ENCODE peak calls at places on chromosome 6, in six cellular contexts. One of them, this sample, is unnamed.

GRCh38 chr6:101276066-101276465 is 117.4 kb upstream of the GRIK2 start:
- DNase-seq in Calu3: no peak
- DNase-seq in GM10248: no peak
- DNase-seq in lower lobe of right lung: no peak
- DNase-seq in neural progenitor cell: no peak
- DNase-seq in type B pancreatic cell: no peak
- DNase-seq in this sample: no peak

GRCh38 chr6:34836451-34836850 is 44.6 kb downstream of the BLTP3A start:
- DNase-seq in Calu3: no peak
- DNase-seq in GM10248: no peak
- DNase-seq in lower lobe of right lung: no peak
- DNase-seq in neural progenitor cell: no peak
- DNase-seq in type B pancreatic cell: no peak
- DNase-seq in this sample: no peak

GRCh38 chr6:33313105-33313708 is 671 bp downstream of the TAPBP start:
- DNase-seq in Calu3: peak
- DNase-seq in GM10248: no peak
- DNase-seq in lower lobe of right lung: peak
- DNase-seq in neural progenitor cell: peak
- DNase-seq in type B pancreatic cell: no peak
- DNase-seq in this sample: peak

GRCh38 chr6:35931120-35931561 is 10.2 kb upstream of the SRPK1 start:
- DNase-seq in Calu3: no peak
- DNase-seq in GM10248: no peak
- DNase-seq in lower lobe of right lung: no peak
- DNase-seq in neural progenitor cell: peak
- DNase-seq in type B pancreatic cell: no peak
- DNase-seq in this sample: no peak

GRCh38 chr6:31945507-31946369 is at the start of gene CFB:
- DNase-seq in Calu3: peak
- DNase-seq in GM10248: no peak
- DNase-seq in lower lobe of right lung: peak
- DNase-seq in neural progenitor cell: peak
- DNase-seq in type B pancreatic cell: no peak
- DNase-seq in this sample: no peak

GRCh38 chr6:33000053-33000452 is 9.3 kb downstream of the HLA-DOA start:
- DNase-seq in Calu3: peak
- DNase-seq in GM10248: peak
- DNase-seq in lower lobe of right lung: no peak
- DNase-seq in neural progenitor cell: peak
- DNase-seq in type B pancreatic cell: no peak
- DNase-seq in this sample: peak

GRCh38 chr6:164315376-164315775 is 900.9 kb downstream of the QKI start:
- DNase-seq in Calu3: no peak
- DNase-seq in GM10248: no peak
- DNase-seq in lower lobe of right lung: no peak
- DNase-seq in neural progenitor cell: no peak
- DNase-seq in type B pancreatic cell: no peak
- DNase-seq in this sample: no peak

GRCh38 chr6:89731924-89732568 is 87.5 kb downstream of the MDN1 start:
- DNase-seq in Calu3: no peak
- DNase-seq in GM10248: no peak
- DNase-seq in lower lobe of right lung: no peak
- DNase-seq in neural progenitor cell: no peak
- DNase-seq in type B pancreatic cell: no peak
- DNase-seq in this sample: no peak

GRCh38 chr6:7939864-7940228 is 29.3 kb upstream of the TXNDC5 start:
- DNase-seq in Calu3: no peak
- DNase-seq in GM10248: no peak
- DNase-seq in lower lobe of right lung: no peak
- DNase-seq in neural progenitor cell: peak
- DNase-seq in type B pancreatic cell: no peak
- DNase-seq in this sample: no peak

GRCh38 chr6:14910692-14911547 is 334.9 kb upstream of the JARID2 start:
- DNase-seq in Calu3: no peak
- DNase-seq in GM10248: peak
- DNase-seq in lower lobe of right lung: peak
- DNase-seq in neural progenitor cell: no peak
- DNase-seq in type B pancreatic cell: no peak
- DNase-seq in this sample: peak

GRCh38 chr6:135909737-135910387 is 58.4 kb downstream of the PDE7B start:
- DNase-seq in Calu3: peak
- DNase-seq in GM10248: peak
- DNase-seq in lower lobe of right lung: no peak
- DNase-seq in neural progenitor cell: peak
- DNase-seq in type B pancreatic cell: no peak
- DNase-seq in this sample: peak

GRCh38 chr6:41939091-41939847 is 2.3 kb downstream of the CCND3 start:
- DNase-seq in Calu3: no peak
- DNase-seq in GM10248: no peak
- DNase-seq in lower lobe of right lung: peak
- DNase-seq in neural progenitor cell: peak
- DNase-seq in type B pancreatic cell: no peak
- DNase-seq in this sample: no peak

GRCh38 chr6:166005846-166006592 is 161.6 kb downstream of the TBXT start:
- DNase-seq in Calu3: peak
- DNase-seq in GM10248: no peak
- DNase-seq in lower lobe of right lung: no peak
- DNase-seq in neural progenitor cell: peak
- DNase-seq in type B pancreatic cell: no peak
- DNase-seq in this sample: no peak

GRCh38 chr6:113442040-113442439 is 415.1 kb upstream of the MARCKS start:
- DNase-seq in Calu3: no peak
- DNase-seq in GM10248: no peak
- DNase-seq in lower lobe of right lung: no peak
- DNase-seq in neural progenitor cell: no peak
- DNase-seq in type B pancreatic cell: no peak
- DNase-seq in this sample: no peak

GRCh38 chr6:78340755-78341154 is 526.6 kb upstream of the IRAK1BP1 start:
- DNase-seq in Calu3: no peak
- DNase-seq in GM10248: no peak
- DNase-seq in lower lobe of right lung: no peak
- DNase-seq in neural progenitor cell: no peak
- DNase-seq in type B pancreatic cell: no peak
- DNase-seq in this sample: no peak

GRCh38 chr6:161376367-161376766 is 102.5 kb upstream of the AGPAT4 start:
- DNase-seq in Calu3: no peak
- DNase-seq in GM10248: no peak
- DNase-seq in lower lobe of right lung: no peak
- DNase-seq in neural progenitor cell: no peak
- DNase-seq in type B pancreatic cell: no peak
- DNase-seq in this sample: no peak

GRCh38 chr6:53741001-53741400 is 53.8 kb upstream of the LRRC1 start:
- DNase-seq in Calu3: no peak
- DNase-seq in GM10248: no peak
- DNase-seq in lower lobe of right lung: no peak
- DNase-seq in neural progenitor cell: no peak
- DNase-seq in type B pancreatic cell: no peak
- DNase-seq in this sample: no peak

GRCh38 chr6:142374965-142375733 is 73.3 kb downstream of the ADGRG6 start:
- DNase-seq in Calu3: peak
- DNase-seq in GM10248: no peak
- DNase-seq in lower lobe of right lung: no peak
- DNase-seq in neural progenitor cell: no peak
- DNase-seq in type B pancreatic cell: no peak
- DNase-seq in this sample: no peak

GRCh38 chr6:38176797-38177751 is 357.5 kb downstream of the ZFAND3 start:
- DNase-seq in Calu3: peak
- DNase-seq in GM10248: no peak
- DNase-seq in lower lobe of right lung: no peak
- DNase-seq in neural progenitor cell: peak
- DNase-seq in type B pancreatic cell: no peak
- DNase-seq in this sample: no peak

GRCh38 chr6:152605342-152605741 is 31.8 kb downstream of the SYNE1 start:
- DNase-seq in Calu3: no peak
- DNase-seq in GM10248: no peak
- DNase-seq in lower lobe of right lung: no peak
- DNase-seq in neural progenitor cell: no peak
- DNase-seq in type B pancreatic cell: no peak
- DNase-seq in this sample: no peak

GRCh38 chr6:156989159-156989806 is 212.1 kb downstream of the ARID1B start:
- DNase-seq in Calu3: no peak
- DNase-seq in GM10248: no peak
- DNase-seq in lower lobe of right lung: no peak
- DNase-seq in neural progenitor cell: no peak
- DNase-seq in type B pancreatic cell: no peak
- DNase-seq in this sample: no peak

GRCh38 chr6:67706388-67706787 is 928.7 kb upstream of the ADGRB3 start:
- DNase-seq in Calu3: no peak
- DNase-seq in GM10248: no peak
- DNase-seq in lower lobe of right lung: no peak
- DNase-seq in neural progenitor cell: no peak
- DNase-seq in type B pancreatic cell: no peak
- DNase-seq in this sample: no peak

GRCh38 chr6:25312703-25313102 is 33.5 kb downstream of the CARMIL1 start:
- DNase-seq in Calu3: peak
- DNase-seq in GM10248: no peak
- DNase-seq in lower lobe of right lung: no peak
- DNase-seq in neural progenitor cell: no peak
- DNase-seq in type B pancreatic cell: no peak
- DNase-seq in this sample: no peak

DNA sequence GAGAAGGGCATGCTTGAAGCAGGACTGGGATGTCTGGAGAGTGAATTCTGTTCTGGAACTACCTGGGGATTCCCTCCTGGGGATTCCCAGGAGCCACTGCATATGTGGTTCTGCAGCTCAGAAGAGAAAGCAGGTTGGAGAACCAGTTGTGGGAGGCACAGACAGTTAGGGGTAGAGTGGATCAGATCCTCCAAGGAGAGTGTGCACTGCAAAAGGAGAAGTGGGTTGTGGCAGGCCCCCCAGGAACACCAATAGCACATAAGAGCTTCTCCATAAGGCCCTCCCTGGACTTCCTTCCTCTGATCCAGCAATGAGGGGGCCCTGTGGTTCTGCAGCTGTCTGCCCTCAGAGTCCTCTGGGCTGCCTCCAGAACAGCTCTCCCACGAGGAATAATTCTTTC is 369.1 kb upstream of the CNR1 start:
- DNase-seq in Calu3: no peak
- DNase-seq in GM10248: no peak
- DNase-seq in lower lobe of right lung: no peak
- DNase-seq in neural progenitor cell: no peak
- DNase-seq in type B pancreatic cell: no peak
- DNase-seq in this sample: no peak
- TF ChIP-seq CTCF in Calu3: no peak
- TF ChIP-seq CTCF in GM10248: no peak
- TF ChIP-seq CTCF in lower lobe of right lung: no peak
- TF ChIP-seq CTCF in neural progenitor cell: no peak
- TF ChIP-seq CTCF in type B pancreatic cell: no peak
- TF ChIP-seq CTCF in this sample: no peak

DNA sequence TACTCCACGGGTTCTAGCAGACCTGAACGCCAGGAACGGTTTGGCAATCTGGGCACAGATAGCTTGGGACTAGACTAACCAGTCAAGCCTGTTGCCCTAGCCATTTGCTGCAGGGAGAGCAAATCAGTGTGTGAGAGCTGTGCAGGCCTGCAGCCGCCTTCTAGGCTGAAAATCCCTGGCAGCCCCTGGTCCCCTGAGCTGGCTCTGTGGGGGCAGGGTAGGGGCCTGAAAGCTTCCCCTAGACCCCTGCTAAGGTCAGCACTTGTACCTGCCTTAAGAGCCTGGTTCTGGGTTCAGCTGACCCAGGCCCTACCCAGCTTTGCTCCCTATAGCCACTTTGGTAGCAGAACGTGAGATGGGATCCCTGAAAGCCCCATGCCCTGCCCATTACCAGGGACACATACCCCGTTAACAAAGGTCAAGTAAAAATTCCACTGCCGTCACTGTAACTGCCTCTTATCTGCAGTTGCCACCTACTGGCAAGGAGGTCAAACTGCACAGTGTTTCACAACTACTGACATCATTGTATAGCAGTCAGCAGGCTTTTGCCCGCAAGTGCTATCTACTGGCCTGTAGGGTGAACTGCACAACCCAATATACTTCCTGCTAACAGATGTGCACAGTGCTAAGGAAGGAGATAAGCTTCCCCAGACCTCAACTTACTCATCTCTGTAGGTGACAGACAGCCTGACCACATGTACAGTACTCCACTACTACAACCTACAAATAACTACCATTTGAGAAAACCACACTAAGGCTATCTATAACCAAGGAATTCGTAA is 95.1 kb upstream of the OLIG3 start:
- DNase-seq in Calu3: peak
- DNase-seq in GM10248: peak
- DNase-seq in lower lobe of right lung: no peak
- DNase-seq in neural progenitor cell: peak
- DNase-seq in type B pancreatic cell: no peak
- DNase-seq in this sample: peak
- TF ChIP-seq CTCF in Calu3: peak
- TF ChIP-seq CTCF in GM10248: peak
- TF ChIP-seq CTCF in lower lobe of right lung: peak
- TF ChIP-seq CTCF in neural progenitor cell: peak
- TF ChIP-seq CTCF in type B pancreatic cell: peak
- TF ChIP-seq CTCF in this sample: peak

GRCh38 chr6:1335367-1336037 is 23.6 kb downstream of the FOXQ1 start:
- DNase-seq in Calu3: peak
- DNase-seq in GM10248: no peak
- DNase-seq in lower lobe of right lung: peak
- DNase-seq in neural progenitor cell: no peak
- DNase-seq in type B pancreatic cell: no peak
- DNase-seq in this sample: no peak

GRCh38 chr6:1334725-1335124 is 22.8 kb downstream of the FOXQ1 start:
- DNase-seq in Calu3: no peak
- DNase-seq in GM10248: no peak
- DNase-seq in lower lobe of right lung: no peak
- DNase-seq in neural progenitor cell: no peak
- DNase-seq in type B pancreatic cell: no peak
- DNase-seq in this sample: no peak

GRCh38 chr6:1337791-1338190 is 25.9 kb downstream of the FOXQ1 start:
- DNase-seq in Calu3: no peak
- DNase-seq in GM10248: no peak
- DNase-seq in lower lobe of right lung: no peak
- DNase-seq in neural progenitor cell: no peak
- DNase-seq in type B pancreatic cell: no peak
- DNase-seq in this sample: no peak

DNA sequence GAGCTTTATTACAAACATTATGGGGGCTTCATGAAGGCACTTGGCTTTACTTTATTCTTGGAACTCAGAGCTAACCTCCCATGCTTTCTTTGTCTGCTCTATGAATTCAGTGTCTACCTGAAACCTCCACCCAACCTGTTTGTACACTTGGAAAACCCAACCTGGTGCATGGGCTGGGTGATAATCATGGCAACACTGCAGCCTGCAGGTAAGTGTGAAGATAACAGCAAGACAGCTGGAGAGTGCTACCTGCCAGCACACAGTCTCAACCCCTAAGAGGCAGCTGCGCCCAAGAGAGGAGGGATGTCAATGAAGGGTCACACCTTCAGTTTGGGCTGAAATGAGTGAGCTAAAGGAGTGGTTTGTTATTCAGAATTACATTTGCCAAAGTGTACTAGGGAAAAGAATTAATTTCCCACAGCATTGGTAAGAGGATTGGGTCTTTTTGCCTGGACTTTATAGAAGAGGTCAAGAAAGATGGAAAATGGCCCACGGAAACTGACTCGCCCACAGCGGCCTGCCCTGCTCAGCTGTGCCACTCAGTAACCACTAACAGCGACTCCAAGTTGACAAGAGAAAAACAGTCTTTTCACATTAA is 24.4 kb downstream of the FOXQ1 start:
- DNase-seq in Calu3: peak
- DNase-seq in GM10248: no peak
- DNase-seq in lower lobe of right lung: no peak
- DNase-seq in neural progenitor cell: peak
- DNase-seq in type B pancreatic cell: no peak
- DNase-seq in this sample: no peak
- TF ChIP-seq CTCF in Calu3: peak
- TF ChIP-seq CTCF in GM10248: no peak
- TF ChIP-seq CTCF in lower lobe of right lung: peak
- TF ChIP-seq CTCF in neural progenitor cell: peak
- TF ChIP-seq CTCF in type B pancreatic cell: peak
- TF ChIP-seq CTCF in this sample: no peak

GRCh38 chr6:96089173-96089572 is 73.4 kb downstream of the FUT9 start:
- DNase-seq in Calu3: peak
- DNase-seq in GM10248: no peak
- DNase-seq in lower lobe of right lung: no peak
- DNase-seq in neural progenitor cell: peak
- DNase-seq in type B pancreatic cell: no peak
- DNase-seq in this sample: no peak
- TF ChIP-seq CTCF in Calu3: peak
- TF ChIP-seq CTCF in GM10248: peak
- TF ChIP-seq CTCF in lower lobe of right lung: no peak
- TF ChIP-seq CTCF in neural progenitor cell: peak
- TF ChIP-seq CTCF in type B pancreatic cell: peak
- TF ChIP-seq CTCF in this sample: peak

This sample was measured in GM13976.